ENCODE peak calls at places on chromosome 17, in nine cellular contexts. Z is body of pancreas; E is lung; S is mesenchymal stem cell; T is thyroid gland; L is heart right ventricle; P is effector memory CD4-positive, alpha-beta T cell; X is CD8-positive, alpha-beta T cell; A is Caco-2. Q is an unnamed sample.
A peak's percentile ranks its signal among the peaks of the same experiment; 100 is the strongest.

GRCh38 chr17:71180801-71181385 is 939.9 kb upstream of the SOX9 start:
- DNase-seq in Z (peak; percentile 16), E (no peak), S (peak; percentile 93), T (peak; percentile 3), L (no peak), P (no peak), X (no peak), A (no peak), Q (peak; percentile 20)

GRCh38 chr17:75542728-75543336 is 17.3 kb downstream of the LLGL2 start:
- DNase-seq in Z (no peak), E (no peak), S (no peak), T (no peak), L (no peak), P (no peak), X (no peak), A (no peak), Q (no peak)

GRCh38 chr17:43338886-43339516 is 59.8 kb upstream of the ARL4D start:
- DNase-seq in Z (peak; percentile 80), E (peak; percentile 73), S (peak; percentile 66), T (peak; percentile 94), L (peak; percentile 70), P (peak; percentile 32), X (peak; percentile 32), A (no peak), Q (peak; percentile 81)

GRCh38 chr17:74214642-74215331 is 1.4 kb downstream of the TTYH2 start:
- DNase-seq in Z (no peak), E (no peak), S (no peak), T (no peak), L (peak; percentile 54), P (no peak), X (no peak), A (no peak), Q (no peak)

GRCh38 chr17:72591500-72592241 is 470.9 kb downstream of the SOX9 start:
- DNase-seq in Z (peak; percentile 49), E (no peak), S (peak; percentile 35), T (no peak), L (no peak), P (no peak), X (no peak), A (no peak), Q (no peak)

GRCh38 chr17:28908640-28909098 is 5.8 kb upstream of the DHRS13 start:
- DNase-seq in Z (no peak), E (no peak), S (peak; percentile 82), T (no peak), L (peak; percentile 61), P (no peak), X (no peak), A (no peak), Q (no peak)

GRCh38 chr17:49764559-49765180 is 739 bp upstream of the FAM117A start:
- DNase-seq in Z (no peak), E (no peak), S (peak; percentile 8), T (peak; percentile 38), L (no peak), P (no peak), X (no peak), A (no peak), Q (no peak)

GRCh38 chr17:45149669-45150603 is 1.7 kb downstream of the HEXIM1 start:
- DNase-seq in Z (peak; percentile 72), E (peak; percentile 61), S (peak; percentile 66), T (peak; percentile 78), L (peak; percentile 74), P (no peak), X (no peak), A (no peak), Q (peak; percentile 68)

GRCh38 chr17:30344283-30345088 is 10.6 kb upstream of the TMIGD1 start:
- DNase-seq in Z (peak; percentile 82), E (peak; percentile 46), S (peak; percentile 29), T (peak; percentile 13), L (peak; percentile 56), P (no peak), X (no peak), A (peak; percentile 95), Q (peak; percentile 82)

GRCh38 chr17:78428842-78429617 is 50.6 kb downstream of the PGS1 start:
- DNase-seq in Z (no peak), E (no peak), S (no peak), T (peak; percentile 30), L (no peak), P (no peak), X (no peak), A (no peak), Q (peak; percentile 68)

GRCh38 chr17:42402121-42402516 is 13.9 kb upstream of the STAT3 start:
- DNase-seq in Z (no peak), E (no peak), S (peak; percentile 38), T (no peak), L (no peak), P (no peak), X (no peak), A (no peak), Q (no peak)

GRCh38 chr17:18143044-18143936 is 34.7 kb downstream of the MYO15A start:
- DNase-seq in Z (no peak), E (peak; percentile 39), S (peak; percentile 22), T (no peak), L (no peak), P (no peak), X (no peak), A (no peak), Q (no peak)

GRCh38 chr17:73493212-73493814 is 150.9 kb downstream of the SDK2 start:
- DNase-seq in Z (no peak), E (no peak), S (no peak), T (no peak), L (no peak), P (no peak), X (no peak), A (no peak), Q (no peak)

GRCh38 chr17:60155815-60156214 is 6.0 kb downstream of the CA4 start:
- DNase-seq in Z (no peak), E (no peak), S (no peak), T (no peak), L (no peak), P (no peak), X (no peak), A (peak; percentile 4), Q (no peak)

GRCh38 chr17:56694825-56695224 is 101.3 kb downstream of the NOG start:
- DNase-seq in Z (no peak), E (no peak), S (no peak), T (no peak), L (no peak), P (no peak), X (no peak), A (no peak), Q (no peak)

GRCh38 chr17:60372790-60373483 is 19.0 kb downstream of the USP32 start:
- DNase-seq in Z (no peak), E (no peak), S (peak; percentile 71), T (no peak), L (no peak), P (no peak), X (no peak), A (no peak), Q (no peak)

GRCh38 chr17:44258811-44259351 is 9.1 kb downstream of the SLC4A1 start:
- DNase-seq in Z (no peak), E (no peak), S (no peak), T (peak; percentile 37), L (no peak), P (no peak), X (no peak), A (no peak), Q (no peak)

GRCh38 chr17:35568561-35568960 is 7.9 kb upstream of the SLFN14 start:
- DNase-seq in Z (no peak), E (no peak), S (peak; percentile 80), T (peak; percentile 22), L (no peak), P (peak; percentile 5), X (no peak), A (no peak), Q (no peak)

GRCh38 chr17:21814776-21815175 is 122.5 kb downstream of the KCNJ18 start:
- DNase-seq in Z (no peak), E (no peak), S (no peak), T (no peak), L (no peak), P (no peak), X (no peak), A (no peak), Q (no peak)

GRCh38 chr17:19301973-19302372 is 60.5 kb downstream of the B9D1 start:
- DNase-seq in Z (no peak), E (no peak), S (no peak), T (no peak), L (no peak), P (no peak), X (no peak), A (no peak), Q (no peak)
- H3K4me1 ChIP-seq in Z (peaks cover 10% of the 10 kb centered on the region), E (peaks cover 44% of the 10 kb centered on the region), S (peaks cover 20% of the 10 kb centered on the region), T (peaks cover 36% of the 10 kb centered on the region), L (peaks cover 66% of the 10 kb centered on the region), P (peaks cover 18% of the 10 kb centered on the region), X (peaks cover 18% of the 10 kb centered on the region), A (peaks cover 4% of the 10 kb centered on the region), Q (no peaks in the 10 kb centered on the region)

GRCh38 chr17:7476951-7477350 is 2.5 kb downstream of the ZBTB4 start:
- DNase-seq in Z (no peak), E (no peak), S (no peak), T (no peak), L (no peak), P (no peak), X (no peak), A (no peak), Q (no peak)
- H3K4me3 ChIP-seq in Z (no peak overlapping the region), E (no peak overlapping the region), S (no peak overlapping the region), T (no peak overlapping the region), L (peak overlapping the region; percentile 98), P (no peak overlapping the region), X (peak overlapping the region; percentile 68), A (no peak overlapping the region), Q (peak overlapping the region; percentile 100)

DNA sequence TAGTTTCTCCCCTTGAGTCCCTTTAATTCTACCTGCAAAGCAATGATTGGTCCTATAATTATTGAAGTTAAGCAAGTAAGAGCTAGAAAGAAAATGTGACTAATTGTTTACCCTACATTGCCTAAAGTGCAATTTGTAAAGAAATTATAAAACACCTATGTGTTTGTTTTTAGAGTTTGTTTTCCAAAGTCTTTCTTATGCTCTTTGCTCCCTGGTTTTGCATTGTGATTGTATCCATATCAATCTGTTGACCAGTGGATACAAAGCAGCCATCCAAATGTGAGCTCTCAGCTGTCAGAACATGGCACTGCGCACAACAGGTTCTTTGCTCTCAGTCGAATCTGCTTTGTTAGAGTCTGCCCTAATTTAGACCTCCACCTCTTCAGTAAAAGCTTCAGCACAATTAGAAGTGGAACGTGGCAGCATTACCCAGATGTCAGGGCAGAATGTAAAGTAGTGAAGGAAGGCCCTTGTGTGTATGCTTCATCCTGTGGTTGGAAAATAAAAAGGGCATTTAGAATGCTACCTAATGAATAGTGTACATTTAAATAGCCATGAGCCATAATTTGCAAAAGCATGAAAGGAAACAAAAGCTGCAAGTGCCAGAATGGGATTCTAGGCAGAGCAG is 70.5 kb downstream of the AATF start:
- DNase-seq in Z (no peak), E (no peak), S (no peak), T (no peak), L (no peak), P (no peak), X (no peak), A (no peak), Q (no peak)
- H3K27me3 ChIP-seq in Z (no peaks in the 10 kb centered on the region), E (no peaks in the 10 kb centered on the region), S (no peaks in the 10 kb centered on the region), T (no peaks in the 10 kb centered on the region), L (no peaks in the 10 kb centered on the region), P (no peaks in the 10 kb centered on the region), X (no peaks in the 10 kb centered on the region), A (no peaks in the 10 kb centered on the region), Q (no peaks in the 10 kb centered on the region)

DNA sequence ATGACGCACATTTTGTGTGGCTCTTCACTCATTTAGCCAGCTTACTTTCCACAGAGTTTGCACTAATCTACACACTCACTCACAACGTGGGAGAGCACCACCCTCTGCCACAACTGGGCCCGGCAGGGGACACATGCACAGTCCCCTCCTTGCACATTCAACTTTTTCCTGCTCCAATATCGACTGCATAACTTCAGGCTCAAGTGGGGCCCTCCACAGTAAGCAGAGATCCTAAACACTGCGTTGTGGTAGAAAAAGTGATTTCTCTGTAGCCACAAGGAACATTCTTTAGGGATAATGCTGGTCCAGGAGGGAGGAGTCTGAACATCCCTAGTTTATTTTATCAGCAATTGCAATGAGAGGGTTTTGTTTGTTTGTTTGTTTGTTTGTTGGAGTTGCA is 40.0 kb downstream of the MRPS23 start:
- DNase-seq in Z (no peak), E (no peak), S (no peak), T (no peak), L (no peak), P (no peak), X (no peak), A (no peak), Q (no peak)
- H3K4me1 ChIP-seq in Z (peaks cover 12% of the 10 kb centered on the region), E (peaks cover 5% of the 10 kb centered on the region), S (peaks cover 12% of the 10 kb centered on the region), T (no peaks in the 10 kb centered on the region), L (peaks cover 21% of the 10 kb centered on the region), P (no peaks in the 10 kb centered on the region), X (no peaks in the 10 kb centered on the region), A (no peaks in the 10 kb centered on the region), Q (peaks cover 5% of the 10 kb centered on the region)

Q was measured in prostate gland.